ENCODE peak calls at places on chromosomes 4 and X, in eight cellular contexts. C is Calu3; M is Kasumi-1; X is psoas muscle; I is GM20000; J is activated CD8-positive, alpha-beta memory T cell treated with anti-CD3 and anti-CD28 coated beads, Interleukin-2, amount 10 ng/mL, durations not matched to agents 7 days and 5 days; Y is effector CD4-positive, alpha-beta T cell; O is 8988T. F is an unnamed sample.
A peak's percentile ranks its signal among the peaks of the same experiment; 100 is the strongest.

GRCh38 chr4:85740431-85740861 is 265.5 kb downstream of the ARHGAP24 start:
- DNase-seq in M (no peak), O (no peak), I (no peak), Y (no peak), J (no peak), C (no peak), X (no peak), F (no peak)

GRCh38 chr4:166655231-166655630 is 579.1 kb downstream of the SPOCK3 start:
- DNase-seq in X (no peak), O (no peak), I (no peak), J (no peak), Y (no peak), M (no peak), C (no peak), F (no peak)

GRCh38 chr4:20172070-20172760 is 79.5 kb upstream of the SLIT2 start:
- DNase-seq in J (no peak), I (no peak), O (no peak), C (no peak), M (no peak), Y (no peak), X (no peak), F (no peak)

GRCh38 chr4:119510750-119511149 is 117.9 kb downstream of the PDE5A start:
- DNase-seq in O (no peak), J (no peak), X (no peak), Y (no peak), C (no peak), M (no peak), I (no peak), F (no peak)

GRCh38 chr4:3045500-3045850 is 28.9 kb downstream of the HTT-AS start:
- DNase-seq in C (peak; percentile 20), X (peak; percentile 38), I (peak; percentile 44), J (peak; percentile 94), Y (peak; percentile 55), O (no peak), M (peak; percentile 27), F (peak; percentile 90)

GRCh38 chr4:105895609-105896460 is 564 bp downstream of the NPNT start:
- DNase-seq in C (peak; percentile 53), O (peak; percentile 9), I (peak; percentile 60), M (no peak), Y (no peak), X (peak; percentile 34), J (no peak), F (no peak)

GRCh38 chr4:5962416-5962815 is 55.8 kb downstream of the C4orf50 start:
- DNase-seq in O (no peak), Y (no peak), I (no peak), X (no peak), C (no peak), M (no peak), J (no peak), F (no peak)

GRCh38 chrX:10387011-10387410 is 230.2 kb downstream of the CLCN4 start:
- DNase-seq in O (no peak), I (no peak), C (no peak), M (no peak), J (no peak), X (no peak), Y (no peak), F (no peak)

GRCh38 chrX:107654778-107655761 is 26.8 kb downstream of the PRPS1 start:
- DNase-seq in M (peak; percentile 43), Y (peak; percentile 63), C (peak; percentile 73), O (no peak), I (peak; percentile 13), J (peak; percentile 70), X (peak; percentile 61), F (peak; percentile 66)

GRCh38 chr4:124203613-124204284 is 508.8 kb downstream of the ANKRD50 start:
- DNase-seq in M (no peak), Y (no peak), X (no peak), O (no peak), I (no peak), C (no peak), J (no peak), F (no peak)

GRCh38 chrX:30951003-30951402 is 61.9 kb upstream of the TAB3 start:
- DNase-seq in M (no peak), J (no peak), I (no peak), X (no peak), C (no peak), O (no peak), Y (no peak), F (no peak)

GRCh38 chrX:71909956-71910355 is 689 bp upstream of the NHSL2 start:
- DNase-seq in C (no peak), O (no peak), X (peak; percentile 23), J (no peak), M (peak; percentile 10), I (no peak), Y (no peak), F (no peak)

GRCh38 chr4:26522478-26522877 is 32.2 kb upstream of the CCKAR start:
- DNase-seq in I (no peak), C (no peak), M (no peak), X (no peak), J (no peak), Y (no peak), O (no peak), F (no peak)

GRCh38 chrX:2965965-2966364 is 36.8 kb upstream of the ARSD start:
- DNase-seq in I (no peak), C (no peak), Y (no peak), O (no peak), M (no peak), J (no peak), X (no peak), F (no peak)

GRCh38 chr4:27398911-27399310 is 538.3 kb downstream of the STIM2 start:
- DNase-seq in O (no peak), J (no peak), X (no peak), I (no peak), C (no peak), Y (no peak), M (no peak), F (no peak)

GRCh38 chr4:126386512-126386911 is 1071.8 kb downstream of the FAT4 start:
- DNase-seq in C (no peak), J (no peak), Y (no peak), O (no peak), I (no peak), M (no peak), X (no peak), F (no peak)

GRCh38 chr4:48913346-48913745 is 6.8 kb upstream of the OCIAD2 start:
- DNase-seq in O (no peak), X (no peak), C (no peak), I (no peak), M (no peak), Y (no peak), J (no peak), F (no peak)

GRCh38 chrX:49019599-49020249 is 17.7 kb upstream of the GRIPAP1 start:
- DNase-seq in J (no peak), C (no peak), I (no peak), O (no peak), X (no peak), Y (no peak), M (no peak), F (no peak)

GRCh38 chrX:12825801-12826200 is 34.6 kb downstream of the PRPS2 start:
- DNase-seq in Y (no peak), M (no peak), J (no peak), C (peak; percentile 63), O (no peak), X (no peak), I (no peak), F (no peak)

GRCh38 chrX:15686818-15687685 is 22.4 kb upstream of the CLTRN start:
- DNase-seq in O (no peak), X (no peak), J (peak; percentile 68), M (peak; percentile 49), C (peak; percentile 58), I (peak; percentile 32), Y (peak; percentile 65), F (peak; percentile 59)

GRCh38 chrX:21481761-21482160 is 107.5 kb downstream of the CNKSR2 start:
- DNase-seq in O (no peak), J (no peak), X (no peak), C (no peak), M (no peak), I (no peak), Y (no peak), F (no peak)

GRCh38 chr4:26029512-26030131 is 115.6 kb downstream of the SMIM20 start:
- DNase-seq in M (no peak), C (no peak), O (no peak), J (no peak), Y (no peak), I (no peak), X (no peak), F (no peak)

GRCh38 chr4:23945521-23946017 is 55.7 kb upstream of the PPARGC1A start:
- DNase-seq in C (peak; percentile 59), X (peak; percentile 62), I (no peak), O (no peak), M (peak; percentile 99), Y (no peak), J (no peak), F (no peak)

GRCh38 chrX:119495734-119496520 is 27.7 kb downstream of the SLC25A5 start:
- DNase-seq in M (no peak), X (no peak), O (no peak), Y (no peak), I (no peak), J (no peak), C (no peak), F (no peak)

GRCh38 chr4:137226900-137227299 is 305.4 kb downstream of the PCDH18 start:
- DNase-seq in M (peak; percentile 20), C (peak; percentile 8), O (no peak), J (no peak), Y (no peak), X (no peak), I (no peak), F (no peak)

F was measured in activated CD4-positive, alpha-beta memory T cell treated with anti-CD3 and anti-CD28 coated beads, Interleukin-2, amount 10 ng/mL, durations not matched to agents 7 days and 5 days.